ENCODE peak calls at places on chromosomes 4 and X, in six cellular contexts. K is naive thymus-derived CD8-positive, alpha-beta T cell; Q is endothelial cell; V is activated CD4-positive, alpha-beta T cell treated with anti-CD3 and anti-CD28 coated beads for 24 hours; F is stimulated activated naive B cell treated with anti-CD40 and anti-IgM and Interleukin-4, amounts not matched to agents 10 μg/mL and 1 μg/mL and 100 μg/mL, for 72 hours; M is nucleus accumbens. N is an unnamed sample.

GRCh38 chr4:88791274-88791673 is 93.6 kb upstream of the NAP1L5 start:
- DNase-seq in F (no peak), Q (no peak), V (no peak), K (no peak), M (no peak), N (no peak)

GRCh38 chr4:142331646-142332045 is 514.5 kb downstream of the INPP4B start:
- DNase-seq in Q (no peak), K (no peak), M (no peak), V (no peak), F (no peak), N (no peak)

GRCh38 chrX:139842326-139843175 is 90.3 kb downstream of the ATP11C start:
- DNase-seq in Q (no peak), V (no peak), F (no peak), K (no peak), M (no peak), N (no peak)

GRCh38 chr4:152515678-152516077 is 20.2 kb downstream of the FBXW7 start:
- DNase-seq in K (no peak), M (no peak), F (no peak), V (no peak), Q (no peak), N (no peak)

GRCh38 chr4:26031704-26032103 is 117.7 kb downstream of the SMIM20 start:
- DNase-seq in F (no peak), V (no peak), K (no peak), M (no peak), Q (no peak), N (no peak)

GRCh38 chr4:148216866-148217814 is 225.1 kb downstream of the NR3C2 start:
- DNase-seq in K (peak), Q (no peak), V (no peak), M (no peak), F (no peak), N (peak)

GRCh38 chr4:22356996-22357596 is 158.8 kb downstream of the ADGRA3 start:
- DNase-seq in F (no peak), K (peak), V (no peak), M (peak), Q (no peak), N (no peak)

GRCh38 chrX:3176439-3176820 is 135.2 kb downstream of the ARSF start:
- DNase-seq in V (no peak), Q (no peak), K (no peak), M (no peak), F (no peak), N (no peak)

GRCh38 chr4:5470318-5470889 is 238.0 kb downstream of the EVC2 start:
- DNase-seq in V (no peak), M (no peak), Q (no peak), K (no peak), F (no peak), N (no peak)